ENCODE peak calls at places on chromosomes 6 and 20, in seven cellular contexts. L, G, S, M, W, N and D are unnamed samples.

GRCh38 chr6:82980086-82980485 is 85.6 kb downstream of the UBE3D start:
- DNase-seq in G (peak; percentile 32), W (peak; percentile 92), M (peak; percentile 68), N (no peak), S (no peak), L (no peak), D (no peak)

GRCh38 chr6:169950558-169950957 is 199.1 kb downstream of the ERMARD start:
- DNase-seq in L (no peak), N (peak; percentile 44), M (peak; percentile 12), W (peak; percentile 15), G (peak; percentile 7), S (no peak), D (no peak)

GRCh38 chr6:80227545-80227944 is 121.1 kb downstream of the BCKDHB start:
- DNase-seq in N (no peak), S (no peak), L (no peak), M (no peak), W (no peak), G (no peak), D (no peak)

GRCh38 chr6:79453558-79454042 is 83.6 kb downstream of the LCA5 start:
- DNase-seq in L (no peak), W (peak; percentile 53), S (no peak), G (peak; percentile 93), M (peak; percentile 75), N (no peak), D (no peak)

GRCh38 chr6:62740171-62740570 is 454.1 kb upstream of the KHDRBS2 start:
- DNase-seq in G (no peak), S (no peak), W (no peak), L (no peak), M (no peak), N (no peak), D (no peak)

GRCh38 chr20:46099491-46100287 is 9.9 kb upstream of the NCOA5 start:
- DNase-seq in G (peak; percentile 9), L (no peak), S (no peak), N (peak; percentile 52), W (no peak), M (no peak), D (no peak)

GRCh38 chr6:74602206-74602605 is 603.6 kb downstream of the COL12A1 start:
- DNase-seq in L (no peak), G (no peak), W (no peak), M (no peak), N (no peak), S (no peak), D (no peak)

GRCh38 chr6:32255212-32256153 is 31.6 kb upstream of the NOTCH4 start:
- DNase-seq in L (peak; percentile 63), M (peak; percentile 95), N (peak; percentile 86), G (peak; percentile 81), S (peak; percentile 61), W (peak; percentile 91), D (peak; percentile 80)

GRCh38 chr6:45423111-45423900 is 45.6 kb upstream of the SUPT3H start:
- DNase-seq in G (peak; percentile 28), S (peak; percentile 18), W (peak; percentile 33), N (peak; percentile 65), M (no peak), L (peak; percentile 49), D (peak; percentile 23)

GRCh38 chr6:100300221-100300736 is 164.4 kb downstream of the SIM1 start:
- DNase-seq in N (no peak), W (peak; percentile 97), S (no peak), G (peak; percentile 90), L (no peak), M (peak; percentile 94), D (no peak)

GRCh38 chr6:5989141-5989723 is 17.5 kb downstream of the NRN1 start:
- DNase-seq in M (no peak), G (no peak), L (no peak), N (no peak), S (no peak), W (peak; percentile 96), D (no peak)

GRCh38 chr20:51608060-51608459 is 65.5 kb upstream of the NFATC2 start:
- DNase-seq in W (no peak), S (peak; percentile 43), N (no peak), G (no peak), L (no peak), M (no peak), D (no peak)

GRCh38 chr6:26240981-26241770 is 123.8 kb upstream of the BTN3A2 start:
- DNase-seq in G (peak; percentile 32), W (peak; percentile 73), N (peak; percentile 45), M (peak; percentile 78), S (no peak), L (no peak), D (no peak)

GRCh38 chr6:38039497-38039896 is 220.0 kb downstream of the ZFAND3 start:
- DNase-seq in N (no peak), G (no peak), W (no peak), S (no peak), L (no peak), M (no peak), D (no peak)

GRCh38 chr20:59010321-59010994 is 3.4 kb upstream of the CTSZ start:
- DNase-seq in S (no peak), N (no peak), M (peak; percentile 13), W (no peak), L (no peak), G (peak; percentile 48), D (no peak)

GRCh38 chr6:108408453-108408852 is 113.6 kb downstream of the AFG1L start:
- DNase-seq in M (peak; percentile 69), G (no peak), N (no peak), W (peak; percentile 60), S (no peak), L (no peak), D (no peak)

GRCh38 chr20:46618316-46619110 is 32.7 kb downstream of the SLC13A3 start:
- DNase-seq in N (peak; percentile 58), W (no peak), M (no peak), S (no peak), G (no peak), L (no peak), D (no peak)

GRCh38 chr6:2578729-2579128 is 172.0 kb downstream of the MYLK4 start:
- DNase-seq in W (peak; percentile 9), G (peak; percentile 59), M (peak; percentile 61), N (no peak), L (no peak), S (no peak), D (peak; percentile 20)

GRCh38 chr6:32337166-32337805 is 34.4 kb downstream of the TSBP1 start:
- DNase-seq in N (no peak), L (no peak), G (no peak), S (no peak), M (no peak), W (no peak), D (no peak)

GRCh38 chr6:166566026-166567011 is 20.2 kb downstream of the RAMACL start:
- DNase-seq in W (no peak), M (no peak), G (no peak), L (no peak), N (no peak), S (no peak), D (no peak)

GRCh38 chr6:134002821-134003220 is 49.6 kb downstream of the SLC2A12 start:
- DNase-seq in L (no peak), G (peak; percentile 66), N (no peak), M (no peak), W (no peak), S (no peak), D (no peak)

GRCh38 chr20:43958626-43959025 is 44.0 kb downstream of the TOX2 start:
- DNase-seq in N (no peak), S (no peak), G (no peak), L (no peak), M (no peak), W (no peak), D (no peak)

GRCh38 chr6:7669742-7670141 is 56.2 kb upstream of the BMP6 start:
- DNase-seq in W (no peak), L (no peak), M (no peak), S (no peak), N (no peak), G (no peak), D (no peak)

GRCh38 chr20:39298566-39299501 is 336.7 kb downstream of the DHX35 start:
- DNase-seq in M (no peak), L (no peak), G (no peak), N (no peak), W (no peak), S (no peak), D (no peak)

GRCh38 chr6:126181173-126181741 is 158.7 kb upstream of the CENPW start:
- DNase-seq in M (no peak), N (no peak), W (no peak), L (no peak), S (no peak), G (peak; percentile 52), D (no peak)

GRCh38 chr6:42345696-42346416 is 105.9 kb downstream of the TRERF1 start:
- DNase-seq in L (no peak), S (no peak), M (no peak), W (no peak), G (no peak), N (no peak), D (no peak)

GRCh38 chr20:23362392-23363256 is 642 bp downstream of the GZF1 start:
- DNase-seq in L (no peak), S (no peak), W (peak; percentile 48), G (peak; percentile 32), M (peak; percentile 34), N (peak; percentile 73), D (no peak)
- TF ChIP-seq CTCF in L (no peak), S (no peak), W (no peak), G (no peak), M (no peak), N (no peak), D (no peak)

DNA sequence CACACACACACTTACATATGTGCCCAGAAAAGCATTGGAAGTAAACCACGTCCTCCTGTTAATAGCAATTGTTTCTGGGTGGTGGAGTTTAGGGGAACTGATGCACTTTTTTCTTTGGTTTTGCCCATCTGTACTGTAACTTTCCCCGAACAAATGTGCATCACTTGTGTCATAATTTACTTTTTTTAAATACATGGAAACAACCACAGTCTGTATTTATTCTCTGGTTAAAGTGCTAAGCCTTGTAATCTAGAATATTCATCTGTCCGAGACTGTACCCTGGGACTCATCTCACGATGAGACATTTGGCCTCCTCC is 61.5 kb upstream of the CD93 start:
- DNase-seq in S (no peak), W (no peak), M (no peak), N (no peak), L (no peak), G (no peak), D (no peak)
- TF ChIP-seq CTCF in S (no peak), W (no peak), M (no peak), N (no peak), L (no peak), G (no peak), D (no peak)

GRCh38 chr20:41364967-41365765 is 1.5 kb downstream of the EMILIN3 start:
- DNase-seq in L (no peak), G (no peak), N (no peak), M (no peak), W (no peak), S (no peak), D (no peak)
- TF ChIP-seq CTCF in L (no peak), G (no peak), N (no peak), M (no peak), W (no peak), S (no peak), D (no peak)

GRCh38 chr6:103797738-103798137 is 1062.0 kb downstream of the HACE1 start:
- DNase-seq in G (no peak), S (no peak), W (no peak), M (peak; percentile 37), N (peak; percentile 27), L (no peak), D (no peak)

GRCh38 chr6:103800131-103800670 is 1059.5 kb downstream of the HACE1 start:
- DNase-seq in W (no peak), L (no peak), S (no peak), N (no peak), M (no peak), G (no peak), D (no peak)

GRCh38 chr6:103798166-103798565 is 1061.6 kb downstream of the HACE1 start:
- DNase-seq in N (no peak), S (no peak), M (no peak), G (no peak), W (no peak), L (no peak), D (no peak)
- TF ChIP-seq CTCF in N (no peak), S (no peak), M (no peak), G (no peak), W (no peak), L (no peak), D (no peak)